ENCODE peak calls at places on chromosomes 4 and X, in six cellular contexts. F, Y, N, U, H and L are unnamed samples.

GRCh38 chr4:6549445-6549844 is 25.5 kb upstream of the MAN2B2 start:
- DNase-seq in F (no peak), Y (no peak), N (peak; percentile 81), U (no peak), H (no peak), L (no peak)

GRCh38 chrX:39253551-39253950 is 452.3 kb downstream of the MID1IP1 start:
- DNase-seq in F (no peak), Y (no peak), N (no peak), U (no peak), H (no peak), L (no peak)

GRCh38 chrX:110397904-110398303 is 39.3 kb downstream of the RTL9 start:
- DNase-seq in F (no peak), Y (no peak), N (no peak), U (no peak), H (no peak), L (no peak)

GRCh38 chrX:68686684-68687045 is 39.2 kb downstream of the STARD8 start:
- DNase-seq in F (peak; percentile 48), Y (peak; percentile 64), N (no peak), U (no peak), H (peak; percentile 32), L (no peak)

GRCh38 chrX:74540635-74541249 is 73.7 kb downstream of the RLIM start:
- DNase-seq in F (no peak), Y (no peak), N (no peak), U (no peak), H (no peak), L (no peak)

GRCh38 chr4:116899536-116899935 is 185.8 kb downstream of the TRAM1L1 start:
- DNase-seq in F (no peak), Y (no peak), N (no peak), U (no peak), H (no peak), L (no peak)

GRCh38 chr4:114400531-114400930 is 198.1 kb upstream of the UGT8 start:
- DNase-seq in F (no peak), Y (no peak), N (no peak), U (no peak), H (no peak), L (no peak)

GRCh38 chr4:52833941-52834525 is 28.1 kb upstream of the RASL11B start:
- DNase-seq in F (no peak), Y (no peak), N (peak; percentile 62), U (no peak), H (no peak), L (no peak)

GRCh38 chr4:63919636-63920365 is 489.4 kb downstream of the TECRL start:
- DNase-seq in F (no peak), Y (no peak), N (no peak), U (no peak), H (no peak), L (no peak)

GRCh38 chr4:77800077-77800476 is 19.1 kb downstream of the CNOT6L start:
- DNase-seq in F (no peak), Y (no peak), N (no peak), U (no peak), H (no peak), L (no peak)

GRCh38 chrX:21373637-21374162 is 518 bp upstream of the CNKSR2 start:
- DNase-seq in F (no peak), Y (no peak), N (no peak), U (no peak), H (no peak), L (peak; percentile 37)

GRCh38 chrX:20271186-20271585 is 4.5 kb upstream of the RPS6KA3 start:
- DNase-seq in F (no peak), Y (no peak), N (no peak), U (no peak), H (no peak), L (no peak)

GRCh38 chrX:112630187-112630586 is 49.6 kb downstream of the LHFPL1 start:
- DNase-seq in F (no peak), Y (no peak), N (no peak), U (no peak), H (no peak), L (no peak)

GRCh38 chr4:104449537-104449936 is 45.2 kb downstream of the CXXC4 start:
- DNase-seq in F (no peak), Y (no peak), N (no peak), U (no peak), H (no peak), L (no peak)

GRCh38 chr4:68906238-68907137 is 45.1 kb downstream of the UGT2A3 start:
- DNase-seq in F (no peak), Y (no peak), N (peak; percentile 74), U (no peak), H (no peak), L (no peak)

GRCh38 chr4:40231464-40231863 is 34.6 kb downstream of the RHOH start:
- DNase-seq in F (no peak), Y (no peak), N (peak; percentile 55), U (no peak), H (no peak), L (no peak)

GRCh38 chr4:116357758-116358157 is 727.6 kb downstream of the TRAM1L1 start:
- DNase-seq in F (no peak), Y (no peak), N (no peak), U (no peak), H (no peak), L (no peak)

GRCh38 chrX:76064825-76065224 is 108.0 kb upstream of the PBDC1 start:
- DNase-seq in F (no peak), Y (no peak), N (no peak), U (no peak), H (no peak), L (no peak)

GRCh38 chrX:25084446-25084845 is 68.7 kb upstream of the ARX start:
- DNase-seq in F (no peak), Y (no peak), N (no peak), U (no peak), H (no peak), L (no peak)

GRCh38 chrX:150983526-150984163 is 510 bp downstream of the HMGB3 start:
- DNase-seq in F (no peak), Y (no peak), N (no peak), U (peak; percentile 26), H (no peak), L (no peak)

GRCh38 chr4:119068529-119068962 is 67.1 kb upstream of the MYOZ2 start:
- DNase-seq in F (peak; percentile 32), Y (no peak), N (no peak), U (no peak), H (no peak), L (no peak)

DNA sequence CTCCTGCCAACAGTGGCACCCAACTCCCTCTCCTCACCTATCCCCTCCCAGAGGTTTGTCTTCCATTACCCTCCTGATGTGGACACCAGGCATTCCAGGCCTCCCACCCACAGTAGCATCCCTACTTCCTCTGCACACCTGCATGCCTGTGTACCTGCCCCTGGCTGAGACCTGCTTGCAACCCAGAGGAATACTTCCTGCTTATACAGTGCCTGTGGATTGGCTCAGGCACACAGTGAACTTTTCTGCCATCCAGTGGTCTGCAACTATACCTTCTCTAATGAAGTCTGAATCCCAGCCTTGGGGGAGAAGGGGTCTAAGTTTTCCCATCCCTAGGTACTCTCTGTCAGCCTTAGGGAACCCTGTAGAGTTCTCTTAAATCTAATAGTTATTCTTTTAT is 169.9 kb downstream of the IQCM start:
- DNase-seq in F (no peak), Y (no peak), N (peak; percentile 76), U (no peak), H (no peak), L (no peak)
- TF ChIP-seq CTCF in F (no peak), Y (no peak), N (peak; percentile 61), U (no peak), H (no peak), L (no peak)

GRCh38 chrX:117969782-117970181 is 146.8 kb downstream of the KLHL13 start:
- DNase-seq in F (no peak), Y (no peak), N (no peak), U (no peak), H (no peak), L (no peak)
- H3K4me1 ChIP-seq in F (no peaks in the 10 kb centered on the region), Y (no peaks in the 10 kb centered on the region), N (no peaks in the 10 kb centered on the region), U (peaks cover 7% of the 10 kb centered on the region), H (no peaks in the 10 kb centered on the region), L (no peaks in the 10 kb centered on the region)

DNA sequence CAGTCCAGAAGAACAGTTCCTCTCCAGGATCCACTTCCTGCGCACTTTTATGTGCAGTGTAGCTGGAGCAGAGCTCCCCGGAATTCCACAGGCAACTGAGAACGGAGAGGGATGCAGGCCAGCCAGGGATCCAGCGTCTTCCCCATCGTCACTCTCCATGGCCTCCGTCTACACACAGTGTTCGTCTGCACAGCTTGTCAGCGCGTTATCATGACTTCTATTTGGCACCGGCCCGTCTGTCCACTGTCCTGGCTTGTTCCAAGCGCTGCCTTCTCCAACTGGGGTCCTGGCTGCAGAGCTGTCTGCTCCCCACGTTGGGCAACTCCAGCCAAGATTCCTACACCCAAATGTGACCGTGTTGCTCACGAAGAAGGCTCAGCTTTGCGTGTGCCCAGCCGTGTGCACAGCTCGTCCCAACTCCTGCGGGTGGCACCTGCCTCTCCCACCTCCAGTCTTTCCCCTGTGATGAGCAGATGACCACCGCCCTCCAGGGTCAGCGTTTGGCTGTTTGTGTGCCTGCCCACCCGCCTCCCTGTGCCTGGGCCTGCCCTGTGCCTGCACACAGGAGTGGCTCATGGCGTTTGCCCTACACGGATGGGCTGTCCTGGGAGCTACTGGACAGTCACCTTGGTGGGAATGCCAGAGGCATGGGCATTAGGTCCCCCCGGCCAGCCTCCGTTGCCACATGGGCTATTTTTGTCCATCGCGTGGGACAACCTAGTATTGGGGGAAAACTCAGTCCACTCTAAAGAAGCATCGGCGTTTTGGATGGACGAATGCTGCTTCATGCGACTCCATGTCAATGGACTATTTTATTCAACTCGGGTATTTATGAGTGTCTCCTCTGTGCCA is 2.2 kb upstream of the CTBP1 start:
- DNase-seq in F (no peak), Y (peak; percentile 46), N (no peak), U (no peak), H (no peak), L (no peak)
- H3K9me3 ChIP-seq in F (no peaks in the 10 kb centered on the region), Y (no peaks in the 10 kb centered on the region), N (peaks cover 51% of the 10 kb centered on the region), U (no peaks in the 10 kb centered on the region), H (no peaks in the 10 kb centered on the region), L (no peaks in the 10 kb centered on the region)

GRCh38 chrX:41082783-41083182 is 2.5 kb upstream of the USP9X start:
- DNase-seq in F (no peak), Y (no peak), N (no peak), U (no peak), H (no peak), L (no peak)

GRCh38 chrX:41085105-41085882 is at the start of gene USP9X:
- DNase-seq in F (peak; percentile 93), Y (peak; percentile 97), N (peak; percentile 97), U (peak; percentile 91), H (peak; percentile 89), L (peak; percentile 88)

GRCh38 chrX:41085883-41086626 is 810 bp downstream of the USP9X start:
- DNase-seq in F (peak; percentile 60), Y (peak; percentile 75), N (peak; percentile 86), U (peak; percentile 77), H (peak; percentile 39), L (peak; percentile 40)

GRCh38 chrX:41084044-41084359 is 1.2 kb upstream of the USP9X start:
- DNase-seq in F (no peak), Y (no peak), N (no peak), U (no peak), H (no peak), L (no peak)

DNA sequence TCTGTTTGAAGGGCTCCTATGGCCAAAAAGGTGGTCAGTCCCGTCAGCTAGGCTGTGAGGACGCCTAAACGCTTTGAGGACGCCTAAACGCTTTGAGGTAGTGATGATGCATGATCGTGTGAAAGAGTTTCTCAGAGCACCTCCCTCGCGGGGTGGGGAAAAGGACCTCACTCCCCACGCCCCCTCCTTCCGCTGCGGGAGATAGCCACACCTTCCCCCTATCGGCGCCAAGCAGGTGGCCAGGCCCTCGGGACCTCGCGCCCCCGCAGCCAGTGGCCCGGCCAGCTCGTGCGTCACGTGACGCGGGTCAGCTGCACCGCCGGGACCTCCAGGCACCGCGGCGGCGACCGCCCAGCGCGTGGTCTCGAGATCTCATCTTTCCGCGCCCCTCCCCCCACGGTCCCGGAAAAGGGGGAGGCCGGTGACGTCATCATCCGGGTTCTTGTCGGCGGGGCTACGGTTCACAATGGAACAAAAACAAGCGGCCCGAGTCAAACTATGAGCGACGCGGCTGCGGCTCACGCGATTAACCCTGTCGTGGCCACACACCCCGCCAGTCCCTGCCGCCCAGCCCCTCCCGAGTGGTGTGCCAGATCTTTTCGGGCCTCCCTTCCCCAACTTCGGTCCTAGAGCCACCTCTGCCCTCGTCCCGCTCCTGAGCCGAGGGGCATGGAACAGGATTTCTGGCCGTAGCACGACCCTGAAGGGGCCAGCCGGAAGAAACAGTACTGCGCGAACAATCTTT is 713 bp upstream of the USP9X start:
- DNase-seq in F (peak; percentile 99), Y (peak; percentile 100), N (peak; percentile 99), U (peak; percentile 97), H (peak; percentile 95), L (peak; percentile 96)
- TF ChIP-seq CTCF in F (peak; percentile 27), Y (no peak), N (no peak), U (no peak), H (no peak), L (no peak)